ENCODE peak calls at places on chromosomes 12 and 14, in four cellular contexts. L is right lobe of liver, Z is SJCRH30, O is right cardiac atrium. Q is an unnamed sample.

GRCh38 chr12:104722541-104723534 is 235.3 kb downstream of the SLC41A2 start:
- DNase-seq in L (no peak), Z (peak; percentile 72), O (no peak), Q (no peak)

GRCh38 chr12:23666866-23667265 is 282.6 kb downstream of the SOX5 start:
- DNase-seq in L (no peak), Z (no peak), O (no peak), Q (no peak)

GRCh38 chr12:64650762-64651161 is 40.5 kb downstream of the RASSF3 start:
- DNase-seq in L (no peak), Z (no peak), O (no peak), Q (no peak)

GRCh38 chr12:19546027-19546426 is 106.7 kb downstream of the AEBP2 start:
- DNase-seq in L (no peak), Z (no peak), O (no peak), Q (no peak)

GRCh38 chr12:113758165-113758924 is 207.8 kb downstream of the RBM19 start:
- DNase-seq in L (no peak), Z (no peak), O (no peak), Q (no peak)

GRCh38 chr14:80584638-80585505 is 356.7 kb downstream of the CEP128 start:
- DNase-seq in L (no peak), Z (no peak), O (no peak), Q (no peak)

GRCh38 chr12:110577717-110578521 is 5.2 kb downstream of the PPTC7 start:
- DNase-seq in L (no peak), Z (no peak), O (no peak), Q (no peak)

GRCh38 chr12:113874999-113875561 is 91.0 kb downstream of the RBM19 start:
- DNase-seq in L (no peak), Z (no peak), O (no peak), Q (no peak)

GRCh38 chr12:100114574-100114973 is 28.1 kb downstream of the BLTP3B start:
- DNase-seq in L (no peak), Z (no peak), O (no peak), Q (no peak)

GRCh38 chr12:131872154-131873046 is 22.0 kb upstream of the ULK1 start:
- DNase-seq in L (no peak), Z (no peak), O (no peak), Q (peak; percentile 77)

GRCh38 chr14:65252471-65253255 is 150.3 kb upstream of the MAX start:
- DNase-seq in L (no peak), Z (no peak), O (no peak), Q (no peak)

GRCh38 chr14:98593361-98593761 is 678.6 kb downstream of the BCL11B start:
- DNase-seq in L (no peak), Z (peak; percentile 4), O (no peak), Q (no peak)

GRCh38 chr14:101834387-101835165 is 73.1 kb downstream of the PPP2R5C start:
- DNase-seq in L (no peak), Z (no peak), O (no peak), Q (no peak)

GRCh38 chr12:65818454-65819382 is 5.6 kb upstream of the HMGA2 start:
- DNase-seq in L (no peak), Z (no peak), O (no peak), Q (no peak)

GRCh38 chr14:101780887-101781239 is 19.4 kb downstream of the PPP2R5C start:
- DNase-seq in L (no peak), Z (no peak), O (no peak), Q (peak; percentile 70)

GRCh38 chr12:29733060-29733459 is 50.7 kb downstream of the TMTC1 start:
- DNase-seq in L (no peak), Z (no peak), O (no peak), Q (no peak)
- H3K27ac ChIP-seq in L (no peak overlapping the region), Z (no peak overlapping the region), O (peak overlapping the region; percentile 63), Q (no peak overlapping the region)

GRCh38 chr12:51025182-51025747 is 919 bp downstream of the SLC11A2 start:
- DNase-seq in L (no peak), Z (no peak), O (no peak), Q (no peak)

GRCh38 chr12:51027342-51027835 is 1.2 kb upstream of the SLC11A2 start:
- DNase-seq in L (no peak), Z (no peak), O (no peak), Q (no peak)

GRCh38 chr12:51025748-51026654 is at the start of gene SLC11A2:
- DNase-seq in L (peak; percentile 98), Z (peak; percentile 98), O (peak; percentile 98), Q (peak; percentile 99)

GRCh38 chr12:51028126-51028810 is 2.1 kb upstream of the SLC11A2 start:
- DNase-seq in L (no peak), Z (peak; percentile 80), O (no peak), Q (no peak)

GRCh38 chr12:51028811-51029146 is 2.6 kb upstream of the SLC11A2 start:
- DNase-seq in L (no peak), Z (no peak), O (no peak), Q (no peak)
- H3K4me3 ChIP-seq in L (no peak overlapping the region), Z (no peak overlapping the region), O (no peak overlapping the region), Q (peak overlapping the region; percentile 21)

GRCh38 chr14:77043984-77044485 is 15.5 kb upstream of the IRF2BPL start:
- DNase-seq in L (no peak), Z (peak; percentile 85), O (peak; percentile 69), Q (no peak)

GRCh38 chr14:77041837-77042557 is 13.5 kb upstream of the IRF2BPL start:
- DNase-seq in L (no peak), Z (peak; percentile 83), O (no peak), Q (no peak)

GRCh38 chr14:77044776-77045569 is 16.5 kb upstream of the IRF2BPL start:
- DNase-seq in L (no peak), Z (peak; percentile 70), O (peak; percentile 82), Q (no peak)

GRCh38 chr14:77045570-77045890 is 17.0 kb upstream of the IRF2BPL start:
- DNase-seq in L (no peak), Z (peak; percentile 83), O (peak; percentile 70), Q (peak; percentile 80)

GRCh38 chr14:77043177-77043983 is 14.9 kb upstream of the IRF2BPL start:
- DNase-seq in L (no peak), Z (peak; percentile 79), O (peak; percentile 78), Q (no peak)
- H3K4me1 ChIP-seq in L (peaks cover 35% of the 10 kb centered on the region), Z (peaks cover 64% of the 10 kb centered on the region), O (peaks cover 42% of the 10 kb centered on the region), Q (peaks cover 87% of the 10 kb centered on the region)

DNA sequence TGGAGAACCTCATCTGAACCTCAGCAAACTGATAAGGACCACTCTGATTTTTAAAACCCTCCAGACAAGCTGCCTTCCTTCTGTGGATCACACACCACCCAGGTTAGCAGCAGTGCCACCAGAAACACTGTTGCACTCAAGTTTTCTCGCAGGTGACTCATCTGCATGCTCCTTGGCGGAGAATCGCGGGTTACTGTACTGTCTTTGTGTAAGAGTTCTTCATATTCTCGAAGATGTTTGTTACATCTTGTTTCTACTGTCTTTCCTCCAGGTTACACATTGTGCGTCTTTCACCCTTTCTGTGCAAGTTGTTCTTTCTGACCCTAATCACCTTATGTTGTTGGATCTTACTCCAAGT is 331.2 kb downstream of the CACNA1C start:
- DNase-seq in L (no peak), Z (no peak), O (no peak), Q (no peak)
- H3K27ac ChIP-seq in L (no peak overlapping the region), Z (no peak overlapping the region), O (peak overlapping the region; percentile 48), Q (no peak overlapping the region)

GRCh38 chr12:72268386-72268785 is 3.8 kb upstream of the TRHDE start:
- DNase-seq in L (no peak), Z (no peak), O (no peak), Q (no peak)

GRCh38 chr12:72271401-72271740 is 799 bp upstream of the TRHDE start:
- DNase-seq in L (peak; percentile 48), Z (no peak), O (peak; percentile 73), Q (peak; percentile 64)

GRCh38 chr12:72269491-72269890 is 2.7 kb upstream of the TRHDE start:
- DNase-seq in L (no peak), Z (no peak), O (no peak), Q (no peak)

GRCh38 chr12:72271741-72272661 is at the start of gene TRHDE:
- DNase-seq in L (peak; percentile 51), Z (peak; percentile 35), O (peak; percentile 88), Q (peak; percentile 79)

DNA sequence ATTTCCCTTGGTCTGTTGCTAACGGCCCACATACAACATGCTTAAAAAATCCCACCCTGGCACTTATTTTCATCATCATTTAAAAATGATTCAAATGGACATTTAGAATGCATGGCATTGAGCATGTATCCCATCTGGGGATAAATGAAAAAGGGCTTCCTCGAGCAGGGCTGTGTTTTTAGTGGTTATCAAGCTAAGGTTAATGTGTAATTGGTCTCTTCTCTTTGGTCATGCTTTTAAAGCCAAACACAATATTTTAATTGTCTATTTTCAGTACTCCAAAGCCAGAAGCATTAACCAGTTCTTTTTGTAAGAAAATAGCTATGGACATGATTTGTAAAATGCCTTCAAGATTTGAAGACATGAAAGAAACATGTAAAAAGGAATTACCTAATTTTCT is 1.9 kb upstream of the TRHDE start:
- DNase-seq in L (no peak), Z (no peak), O (no peak), Q (no peak)
- H3K4me3 ChIP-seq in L (no peak overlapping the region), Z (no peak overlapping the region), O (peak overlapping the region; percentile 78), Q (no peak overlapping the region)

GRCh38 chr14:31022386-31022785 is 3.1 kb upstream of the AP4S1 start:
- DNase-seq in L (no peak), Z (no peak), O (no peak), Q (no peak)

GRCh38 chr14:31021576-31021949 is 3.9 kb upstream of the AP4S1 start:
- DNase-seq in L (no peak), Z (no peak), O (no peak), Q (no peak)

GRCh38 chr14:31024042-31024480 is 1.4 kb upstream of the AP4S1 start:
- DNase-seq in L (no peak), Z (no peak), O (no peak), Q (no peak)

GRCh38 chr14:31018057-31018645 is 7.3 kb upstream of the AP4S1 start:
- DNase-seq in L (no peak), Z (no peak), O (no peak), Q (no peak)

DNA sequence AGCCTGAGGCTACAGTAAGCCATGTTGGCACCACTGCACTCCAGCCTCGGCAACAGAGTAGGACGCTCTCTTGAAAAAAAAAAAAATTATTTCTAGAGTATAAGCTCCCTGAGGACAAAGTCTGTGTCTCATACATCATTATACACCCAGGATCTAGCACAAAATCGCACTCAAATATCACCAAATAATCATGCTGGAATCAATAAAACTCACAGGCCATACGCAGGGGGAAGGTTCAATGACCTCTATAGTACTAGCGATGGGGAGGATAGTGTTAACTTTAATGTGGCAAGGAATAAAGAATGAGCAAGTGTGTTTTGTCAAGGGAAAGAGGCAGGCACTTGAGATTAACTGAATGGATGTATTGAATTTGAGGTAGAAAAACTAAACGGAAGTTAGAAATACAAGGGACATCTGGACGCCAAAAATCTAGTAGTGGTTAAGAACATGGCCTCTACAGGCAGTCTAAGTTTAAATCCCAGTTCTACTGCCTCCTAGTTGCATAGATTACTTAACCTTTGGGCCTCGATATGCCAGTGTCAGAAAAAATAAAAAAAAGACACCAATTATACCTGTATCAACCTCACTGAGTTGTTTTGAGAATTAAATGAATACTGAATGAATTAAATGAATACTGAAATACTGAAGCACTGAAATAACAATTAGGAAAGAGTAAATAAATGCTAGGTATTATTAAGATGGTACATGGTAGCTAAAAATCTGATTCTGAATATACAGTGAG is 4.4 kb upstream of the AP4S1 start:
- DNase-seq in L (no peak), Z (no peak), O (no peak), Q (no peak)
- H3K4me1 ChIP-seq in L (no peaks in the 10 kb centered on the region), Z (no peaks in the 10 kb centered on the region), O (no peaks in the 10 kb centered on the region), Q (peaks cover 18% of the 10 kb centered on the region)